ENCODE peak calls at places on chromosomes 2 and 18, in nine cellular contexts. Z, L, U, R, G, Y, M, N and C are unnamed samples.

GRCh38 chr2:101175991-101176390 is 24.8 kb upstream of the TBC1D8 start:
- DNase-seq in Z (no peak), L (peak), U (no peak), R (no peak), G (no peak), Y (no peak), M (no peak), N (no peak), C (no peak)

GRCh38 chr2:227292314-227292713 is 32.7 kb upstream of the MFF start:
- DNase-seq in Z (no peak), L (no peak), U (no peak), R (no peak), G (no peak), Y (no peak), M (no peak), N (no peak), C (no peak)

GRCh38 chr2:176496756-176497155 is 227.5 kb downstream of the MTX2 start:
- DNase-seq in Z (no peak), L (no peak), U (no peak), R (no peak), G (no peak), Y (no peak), M (no peak), N (no peak), C (no peak)

GRCh38 chr2:46385786-46386577 is 88.8 kb downstream of the EPAS1 start:
- DNase-seq in Z (no peak), L (no peak), U (no peak), R (no peak), G (no peak), Y (no peak), M (peak), N (no peak), C (no peak)

GRCh38 chr2:160906878-160907277 is 253.3 kb upstream of the TANK start:
- DNase-seq in Z (no peak), L (no peak), U (no peak), R (no peak), G (no peak), Y (no peak), M (no peak), N (no peak), C (no peak)

GRCh38 chr2:204885747-204886146 is 340.5 kb downstream of the PARD3B start:
- DNase-seq in Z (no peak), L (no peak), U (no peak), R (peak), G (no peak), Y (no peak), M (peak), N (no peak), C (no peak)

GRCh38 chr18:73101977-73102376 is 234.2 kb upstream of the NETO1 start:
- DNase-seq in Z (no peak), L (no peak), U (no peak), R (peak), G (no peak), Y (no peak), M (no peak), N (no peak), C (no peak)

GRCh38 chr2:172554352-172555271 is 1.3 kb upstream of the PDK1 start:
- DNase-seq in Z (no peak), L (no peak), U (no peak), R (no peak), G (no peak), Y (no peak), M (peak), N (peak), C (no peak)

GRCh38 chr2:2738276-2738675 is 407.2 kb upstream of the MYT1L start:
- DNase-seq in Z (no peak), L (no peak), U (no peak), R (no peak), G (no peak), Y (no peak), M (no peak), N (no peak), C (no peak)

GRCh38 chr2:241833101-241833937 is 24.3 kb downstream of the NEU4 start:
- DNase-seq in Z (no peak), L (no peak), U (no peak), R (no peak), G (no peak), Y (peak), M (no peak), N (no peak), C (no peak)

GRCh38 chr2:222912117-222912516 is 51.3 kb downstream of the ACSL3 start:
- DNase-seq in Z (no peak), L (no peak), U (no peak), R (no peak), G (no peak), Y (no peak), M (no peak), N (peak), C (no peak)

GRCh38 chr18:61833387-61833786 is 59.4 kb downstream of the RNF152 start:
- DNase-seq in Z (no peak), L (no peak), U (no peak), R (peak), G (no peak), Y (no peak), M (no peak), N (peak), C (no peak)

GRCh38 chr2:38613126-38613848 is 10.6 kb upstream of the HNRNPLL start:
- DNase-seq in Z (no peak), L (no peak), U (no peak), R (no peak), G (no peak), Y (no peak), M (no peak), N (no peak), C (no peak)

GRCh38 chr2:238938460-238939055 is 90.7 kb downstream of the TWIST2 start:
- DNase-seq in Z (no peak), L (peak), U (no peak), R (peak), G (no peak), Y (no peak), M (peak), N (no peak), C (no peak)